ENCODE peak calls at places on chromosomes 6 and 20, in six cellular contexts. Y is brain microvascular endothelial cell, H is sigmoid colon, G is right atrium auricular region, V is heart right ventricle, Q is body of pancreas. F is an unnamed sample.

GRCh38 chr20:15528386-15529111 is 1044.7 kb downstream of the KIF16B start:
- DNase-seq in H (no peak), Y (peak), G (no peak), V (no peak), Q (no peak), F (no peak)

GRCh38 chr6:70110128-70111022 is 192.5 kb downstream of the COL9A1 start:
- DNase-seq in Q (no peak), G (no peak), Y (no peak), V (no peak), H (no peak), F (no peak)

GRCh38 chr6:1942834-1943233 is 302.6 kb downstream of the GMDS start:
- DNase-seq in Q (no peak), G (no peak), Y (no peak), V (no peak), H (no peak), F (no peak)

GRCh38 chr6:157715766-157716171 is 107.3 kb upstream of the SNX9 start:
- DNase-seq in V (peak), Y (peak), Q (peak), G (peak), H (peak), F (peak)

GRCh38 chr20:34922654-34923381 is 32.8 kb downstream of the GSS start:
- DNase-seq in Q (peak), H (no peak), V (peak), G (peak), Y (peak), F (peak)

GRCh38 chr20:64253000-64253383 is 2.6 kb upstream of the PCMTD2 start:
- DNase-seq in Q (no peak), G (no peak), V (no peak), H (no peak), Y (no peak), F (no peak)

GRCh38 chr20:23655551-23656211 is 17.9 kb upstream of the CST3 start:
- DNase-seq in V (peak), Q (no peak), G (peak), H (peak), Y (no peak), F (peak)

GRCh38 chr6:34513628-34514027 is 42.5 kb downstream of the SPDEF start:
- DNase-seq in G (no peak), V (no peak), Y (no peak), H (peak), Q (no peak), F (no peak)

GRCh38 chr6:163338671-163339405 is 75.7 kb upstream of the QKI start:
- DNase-seq in Q (no peak), G (no peak), V (peak), H (no peak), Y (peak), F (no peak)

GRCh38 chr6:11120273-11121005 is 8.9 kb upstream of the ERVFRD-1 start:
- DNase-seq in Q (no peak), V (no peak), Y (peak), G (no peak), H (no peak), F (no peak)

GRCh38 chr6:103273048-103273447 is 1586.7 kb downstream of the HACE1 start:
- DNase-seq in Q (no peak), V (no peak), H (no peak), Y (no peak), G (no peak), F (no peak)

GRCh38 chr6:28988536-28989415 is 16.3 kb downstream of the ZNF311 start:
- DNase-seq in Q (peak), G (no peak), V (peak), Y (peak), H (peak), F (peak)

GRCh38 chr6:144715344-144715743 is 430.2 kb downstream of the UTRN start:
- DNase-seq in G (no peak), V (no peak), Q (no peak), Y (no peak), H (no peak), F (no peak)

GRCh38 chr6:156146891-156147290 is 630.3 kb upstream of the ARID1B start:
- DNase-seq in Y (no peak), V (no peak), H (no peak), Q (no peak), G (no peak), F (no peak)

GRCh38 chr6:158249437-158249836 is 62.8 kb upstream of the TULP4 start:
- DNase-seq in Q (no peak), G (no peak), V (no peak), H (no peak), Y (no peak), F (no peak)

GRCh38 chr20:10501377-10501776 is 66.3 kb downstream of the SLX4IP start:
- DNase-seq in V (no peak), G (no peak), Q (no peak), Y (no peak), H (peak), F (peak)

GRCh38 chr6:38279945-38280588 is 359.7 kb downstream of the BTBD9 start:
- DNase-seq in H (no peak), G (no peak), V (no peak), Q (no peak), Y (no peak), F (no peak)

GRCh38 chr20:53949319-53949839 is 121.0 kb downstream of the BCAS1 start:
- DNase-seq in G (no peak), Q (peak), H (no peak), Y (peak), V (peak), F (no peak)

GRCh38 chr20:58446938-58447265 is 57.9 kb downstream of the VAPB start:
- DNase-seq in Y (no peak), G (no peak), V (no peak), Q (no peak), H (no peak), F (no peak)

GRCh38 chr6:93047033-93047432 is 372.3 kb downstream of the EPHA7 start:
- DNase-seq in V (no peak), G (no peak), Q (no peak), H (no peak), Y (no peak), F (no peak)

GRCh38 chr20:11252447-11252846 is 578.6 kb upstream of the JAG1 start:
- DNase-seq in Q (no peak), Y (no peak), H (no peak), V (no peak), G (no peak), F (no peak)

GRCh38 chr6:53962631-53963030 is 148.6 kb upstream of the MLIP start:
- DNase-seq in G (no peak), H (no peak), Q (no peak), Y (no peak), V (no peak), F (no peak)

GRCh38 chr6:122258843-122259242 is 140.6 kb upstream of the HSF2 start:
- DNase-seq in H (no peak), Q (no peak), Y (no peak), V (no peak), G (no peak), F (no peak)

GRCh38 chr6:88708197-88708744 is 255.1 kb downstream of the RNGTT start:
- DNase-seq in Y (no peak), Q (no peak), G (no peak), H (no peak), V (no peak), F (no peak)

GRCh38 chr6:29142349-29142748 is 28.4 kb upstream of the OR2J2 start:
- DNase-seq in V (no peak), G (no peak), Q (no peak), Y (no peak), H (no peak), F (no peak)

GRCh38 chr6:106070626-106071025 is 15.5 kb upstream of the PRDM1 start:
- DNase-seq in G (no peak), V (no peak), H (no peak), Y (no peak), Q (no peak), F (no peak)

GRCh38 chr20:61629361-61630239 is 377.5 kb downstream of the CDH4 start:
- DNase-seq in H (no peak), G (no peak), Q (no peak), Y (no peak), V (no peak), F (no peak)

GRCh38 chr6:126804255-126805064 is 314.0 kb upstream of the RSPO3 start:
- DNase-seq in Q (peak), Y (peak), V (peak), G (no peak), H (no peak), F (no peak)

GRCh38 chr6:121791396-121792315 is 356.2 kb downstream of the GJA1 start:
- DNase-seq in V (no peak), Y (no peak), H (no peak), Q (no peak), G (no peak), F (no peak)

GRCh38 chr6:52887912-52888535 is 21.5 kb downstream of the GSTA3 start:
- DNase-seq in H (no peak), V (no peak), Y (no peak), G (no peak), Q (no peak), F (no peak)

GRCh38 chr6:74971631-74972030 is 234.2 kb downstream of the COL12A1 start:
- DNase-seq in Q (no peak), Y (no peak), V (no peak), H (no peak), G (no peak), F (no peak)

GRCh38 chr6:5764401-5764955 is 242.2 kb downstream of the NRN1 start:
- DNase-seq in H (no peak), G (peak), Q (no peak), V (peak), Y (peak), F (no peak)

GRCh38 chr20:62989201-62989601 is 17.6 kb downstream of the BHLHE23 start:
- DNase-seq in Q (no peak), Y (no peak), G (no peak), H (no peak), V (no peak), F (no peak)

GRCh38 chr20:32570401-32571190 is 14.5 kb downstream of the NOL4L start:
- DNase-seq in V (no peak), Q (no peak), Y (peak), G (no peak), H (no peak), F (no peak)

GRCh38 chr6:12296255-12296573 is 6.1 kb downstream of the EDN1 start:
- DNase-seq in H (no peak), Y (peak), V (no peak), Q (no peak), G (peak), F (no peak)

GRCh38 chr6:6657085-6657819 is 68.7 kb downstream of the LY86 start:
- DNase-seq in G (no peak), Y (no peak), Q (no peak), H (no peak), V (no peak), F (no peak)

GRCh38 chr20:41748756-41749582 is 130.8 kb upstream of the CHD6 start:
- DNase-seq in Q (no peak), G (no peak), H (no peak), Y (no peak), V (no peak), F (no peak)

DNA sequence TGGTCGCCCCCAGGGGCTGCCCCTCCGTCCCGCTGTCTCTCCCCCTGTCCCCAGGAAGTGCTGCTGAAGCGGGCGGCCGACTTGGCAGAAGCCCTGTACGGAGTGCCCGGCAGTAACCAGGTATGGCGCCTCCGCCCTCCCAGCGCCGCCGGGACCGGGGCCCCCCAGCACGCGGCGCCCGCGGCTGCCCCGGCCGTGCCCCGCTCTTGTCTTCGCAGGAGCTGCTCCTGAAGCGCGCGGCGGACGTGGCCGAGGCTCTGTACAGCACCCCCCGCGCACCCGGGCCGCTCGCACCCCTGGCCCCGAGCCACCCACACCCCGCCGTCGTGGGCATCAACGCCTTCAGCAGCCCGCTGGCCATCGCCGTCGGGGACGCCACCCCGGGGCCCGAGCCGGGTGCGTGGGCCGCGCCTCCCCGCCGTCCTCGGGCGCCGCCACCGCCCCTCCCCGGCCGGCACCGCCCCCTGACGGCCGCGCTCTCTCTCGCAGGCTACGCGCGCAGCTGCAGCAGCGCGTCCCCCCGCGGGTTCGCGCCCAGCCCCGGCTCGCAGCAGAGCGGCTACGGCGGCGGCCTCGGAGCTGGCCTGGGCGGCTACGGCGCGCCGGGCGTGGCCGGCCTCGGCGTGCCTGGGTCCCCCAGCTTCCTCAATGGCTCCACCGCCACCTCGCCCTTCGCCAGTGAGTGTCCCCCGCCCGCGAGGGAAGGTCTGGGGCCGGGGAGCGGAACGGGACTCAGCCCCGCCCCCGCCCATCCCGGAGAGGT is 48.4 kb downstream of the CPXM1 start:
- DNase-seq in G (no peak), H (peak), V (no peak), Q (peak), Y (no peak), F (no peak)
- TF ChIP-seq CTCF in G (no peak), H (no peak), V (no peak), Q (no peak), Y (no peak), F (no peak)

GRCh38 chr20:4973330-4974097 is 27.8 kb downstream of the SLC23A2 start:
- DNase-seq in H (peak), V (peak), Q (peak), Y (peak), G (peak), F (peak)
- H3K4me3 ChIP-seq in H (no peak), V (peak), Q (no peak), Y (peak), G (peak), F (no peak)

GRCh38 chr6:166554316-166554715 is 32.2 kb downstream of the RAMACL start:
- DNase-seq in G (no peak), Y (no peak), V (peak), Q (no peak), H (no peak), F (no peak)

GRCh38 chr6:166556336-166556735 is 30.1 kb downstream of the RAMACL start:
- DNase-seq in H (no peak), V (no peak), Q (no peak), G (no peak), Y (no peak), F (no peak)

GRCh38 chr6:166556871-166557322 is 29.6 kb downstream of the RAMACL start:
- DNase-seq in H (peak), V (peak), G (peak), Q (peak), Y (peak), F (peak)

GRCh38 chr6:166553563-166554271 is 32.8 kb downstream of the RAMACL start:
- DNase-seq in H (peak), V (peak), Q (no peak), G (peak), Y (peak), F (no peak)

DNA sequence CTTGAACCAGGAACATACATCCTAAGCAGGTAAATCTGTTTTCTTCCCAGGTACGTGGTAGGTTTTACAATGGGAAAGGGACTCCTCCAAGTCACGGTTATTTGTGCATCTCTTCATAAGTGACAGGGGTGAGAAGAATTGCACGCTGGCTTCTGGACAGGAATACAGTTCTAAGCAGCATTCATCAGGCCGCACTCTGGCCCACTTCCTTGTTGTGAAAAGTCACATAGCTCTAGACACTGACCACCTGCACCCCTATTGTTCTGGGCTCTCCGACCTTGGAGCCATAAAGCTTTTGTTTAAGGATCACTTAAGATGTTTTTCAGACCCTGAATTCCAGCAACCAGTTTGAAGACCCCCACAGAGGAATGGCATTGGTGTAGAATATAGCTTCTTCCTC is 31.4 kb downstream of the RAMACL start:
- DNase-seq in V (no peak), Y (no peak), Q (no peak), H (no peak), G (no peak), F (no peak)
- H3K27ac ChIP-seq in V (peak), Y (no peak), Q (no peak), H (peak), G (peak), F (peak)

GRCh38 chr6:3813150-3813780 is 35.9 kb upstream of the FAM50B start:
- DNase-seq in G (peak), Q (no peak), V (peak), H (peak), Y (peak), F (peak)
- TF ChIP-seq CTCF in G (no peak), Q (no peak), V (no peak), H (no peak), Y (no peak), F (no peak)

DNA sequence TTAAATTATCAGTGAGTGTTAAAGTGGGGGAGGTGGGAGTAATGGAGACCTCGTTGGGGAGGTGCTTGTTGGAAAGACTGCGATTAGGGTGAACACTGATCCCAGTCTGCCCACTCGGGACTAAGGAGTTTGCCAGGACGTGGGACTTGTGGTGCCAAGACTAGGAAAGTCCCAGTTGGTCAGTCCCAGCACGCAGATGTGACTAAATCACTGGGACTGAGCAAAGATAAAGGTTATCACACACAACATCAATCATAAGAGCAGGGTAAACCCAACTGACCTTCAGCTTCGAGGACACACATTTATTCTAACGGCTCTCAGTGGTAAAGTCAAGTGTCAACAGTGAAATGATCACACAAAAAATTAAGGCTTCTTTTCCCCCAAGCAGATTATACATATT is 45.5 kb downstream of the PDE10A start:
- DNase-seq in V (no peak), H (no peak), Y (no peak), G (no peak), Q (no peak), F (no peak)
- H3K4me3 ChIP-seq in V (no peak), H (no peak), Y (no peak), G (no peak), Q (no peak), F (no peak)

GRCh38 chr6:159976844-159977241 is 8.0 kb downstream of the IGF2R start:
- DNase-seq in Q (no peak), V (no peak), H (peak), Y (no peak), G (no peak), F (no peak)
- H3K27ac ChIP-seq in Q (peak), V (peak), H (peak), Y (no peak), G (peak), F (peak)

DNA sequence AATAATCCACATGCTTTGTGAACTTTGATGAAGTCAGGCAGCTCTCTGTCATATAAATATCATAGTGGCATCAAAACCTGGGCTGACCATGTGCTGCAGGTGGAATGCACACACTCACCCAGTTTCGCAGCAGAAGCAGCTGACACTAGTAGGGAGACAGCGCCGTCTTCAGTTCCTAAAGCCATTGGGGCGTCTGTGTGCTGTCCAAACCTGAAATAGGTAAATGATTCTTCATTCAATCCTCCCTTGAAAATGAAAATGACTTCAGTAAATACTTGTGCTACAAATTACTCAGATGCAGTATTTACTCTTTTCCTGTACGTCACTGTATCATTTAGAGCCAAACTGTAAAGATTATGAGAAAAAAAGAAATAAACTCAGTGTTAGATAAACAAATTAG is 127.5 kb downstream of the EYA4 start:
- DNase-seq in H (no peak), Y (no peak), V (no peak), G (no peak), Q (no peak), F (no peak)
- TF ChIP-seq CTCF in H (no peak), Y (peak), V (no peak), G (peak), Q (no peak), F (no peak)

GRCh38 chr20:39706089-39706721 is 744.1 kb downstream of the DHX35 start:
- DNase-seq in Y (no peak), H (peak), V (peak), Q (peak), G (no peak), F (no peak)

GRCh38 chr20:39699331-39699730 is 737.2 kb downstream of the DHX35 start:
- DNase-seq in Y (no peak), Q (no peak), H (no peak), G (no peak), V (no peak), F (no peak)

GRCh38 chr20:39698706-39699211 is 736.6 kb downstream of the DHX35 start:
- DNase-seq in Q (no peak), H (no peak), Y (no peak), G (no peak), V (no peak), F (no peak)

GRCh38 chr20:39700527-39700926 is 738.4 kb downstream of the DHX35 start:
- DNase-seq in V (no peak), H (no peak), Q (no peak), Y (no peak), G (no peak), F (no peak)

GRCh38 chr20:39702716-39703349 is 740.7 kb downstream of the DHX35 start:
- DNase-seq in V (no peak), H (no peak), Y (no peak), Q (no peak), G (no peak), F (no peak)
- H3K4me3 ChIP-seq in V (no peak), H (no peak), Y (no peak), Q (no peak), G (no peak), F (no peak)

F was measured in lung.